ENCODE peak calls at places on chromosomes 3 and 15, in eight cellular contexts. M, H, X, U, N, L, P and W are unnamed samples.

GRCh38 chr3:44105571-44105970 is 136.1 kb upstream of the TOPAZ1 start:
- DNase-seq in M (no peak), H (no peak), X (no peak), U (no peak), N (no peak), L (no peak), P (no peak), W (no peak)

GRCh38 chr3:112973325-112974177 is 1.4 kb downstream of the CD200R1 start:
- DNase-seq in M (no peak), H (no peak), X (no peak), U (no peak), N (no peak), L (no peak), P (no peak), W (no peak)

GRCh38 chr3:124381565-124382333 is 348.5 kb upstream of the UMPS start:
- DNase-seq in M (no peak), H (peak), X (no peak), U (no peak), N (no peak), L (no peak), P (peak), W (peak)

GRCh38 chr3:127386490-127386889 is 98.6 kb upstream of the PRR20G start:
- DNase-seq in M (no peak), H (no peak), X (no peak), U (no peak), N (no peak), L (no peak), P (no peak), W (no peak)

GRCh38 chr3:106268696-106269095 is 399.9 kb upstream of the CBLB start:
- DNase-seq in M (no peak), H (no peak), X (no peak), U (no peak), N (no peak), L (no peak), P (no peak), W (no peak)

GRCh38 chr3:152471814-152472605 is 203.3 kb downstream of the MBNL1 start:
- DNase-seq in M (peak), H (peak), X (peak), U (peak), N (peak), L (peak), P (peak), W (peak)

GRCh38 chr3:20682573-20682972 is 496.6 kb upstream of the SGO1 start:
- DNase-seq in M (no peak), H (peak), X (no peak), U (no peak), N (no peak), L (no peak), P (no peak), W (no peak)

GRCh38 chr3:149005424-149005823 is 14.1 kb downstream of the GYG1 start:
- DNase-seq in M (no peak), H (peak), X (no peak), U (no peak), N (no peak), L (no peak), P (peak), W (no peak)

GRCh38 chr3:109643590-109643989 is 306.2 kb upstream of the DPPA4 start:
- DNase-seq in M (peak), H (peak), X (no peak), U (no peak), N (no peak), L (no peak), P (peak), W (peak)

GRCh38 chr15:29092376-29093064 is 177.1 kb downstream of the NSMCE3 start:
- DNase-seq in M (no peak), H (no peak), X (peak), U (no peak), N (no peak), L (no peak), P (no peak), W (no peak)

GRCh38 chr3:27031476-27031875 is 337.7 kb downstream of the NEK10 start:
- DNase-seq in M (no peak), H (no peak), X (no peak), U (no peak), N (no peak), L (no peak), P (no peak), W (no peak)

GRCh38 chr3:27022096-27022761 is 347.0 kb downstream of the NEK10 start:
- DNase-seq in M (no peak), H (no peak), X (no peak), U (no peak), N (no peak), L (no peak), P (peak), W (no peak)

GRCh38 chr3:27025718-27026117 is 343.5 kb downstream of the NEK10 start:
- DNase-seq in M (no peak), H (no peak), X (no peak), U (no peak), N (no peak), L (no peak), P (no peak), W (peak)
- H3K4me3 ChIP-seq in M (no peak), H (no peak), X (no peak), U (no peak), N (no peak), L (no peak), P (no peak), W (no peak)

GRCh38 chr3:76702676-76703075 is 337.2 kb upstream of the ROBO2 start:
- DNase-seq in M (no peak), H (no peak), X (no peak), U (no peak), N (no peak), L (no peak), P (no peak), W (no peak)
- H3K4me3 ChIP-seq in M (no peak), H (no peak), X (no peak), U (no peak), N (no peak), L (no peak), P (no peak), W (no peak)

GRCh38 chr3:15628967-15629366 is 27.4 kb downstream of the BTD start:
- DNase-seq in M (no peak), H (no peak), X (no peak), U (no peak), N (no peak), L (no peak), P (no peak), W (no peak)
- H3K4me3 ChIP-seq in M (no peak), H (no peak), X (no peak), U (no peak), N (no peak), L (no peak), P (no peak), W (no peak)

DNA sequence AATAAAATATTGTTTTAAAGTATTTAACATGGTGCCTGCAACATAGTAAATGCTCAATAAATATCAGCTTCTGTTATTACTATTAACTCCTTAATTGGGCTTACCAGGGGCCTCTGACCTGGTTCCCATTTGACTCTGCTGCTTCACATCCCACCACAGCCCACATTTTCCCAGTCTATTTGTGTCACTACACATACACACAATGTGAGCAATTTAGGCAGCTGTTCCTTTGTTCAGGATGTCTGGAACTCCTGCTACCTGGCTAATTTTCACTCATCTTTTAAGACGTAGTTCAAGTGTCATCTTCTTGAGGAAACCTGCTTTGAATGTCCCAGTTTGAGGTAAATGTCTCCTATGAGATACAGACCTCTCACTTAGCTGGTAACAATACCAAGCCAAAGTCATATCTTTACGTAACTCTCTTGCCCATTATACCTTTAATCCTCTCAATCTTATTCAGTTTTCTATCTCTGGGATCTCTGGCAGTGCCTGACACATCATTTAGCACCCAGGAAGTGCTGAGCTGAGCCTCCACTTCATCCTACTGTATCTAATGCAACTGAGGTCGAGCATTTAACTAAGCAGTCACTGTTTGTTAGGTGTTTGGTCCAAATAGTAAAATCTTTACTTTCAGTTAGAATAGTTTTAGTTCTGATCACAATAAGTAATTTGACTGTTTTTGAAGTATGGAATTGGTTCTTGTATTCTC is 4.5 kb downstream of the TGFBR2 start:
- DNase-seq in M (no peak), H (no peak), X (no peak), U (no peak), N (no peak), L (no peak), P (no peak), W (no peak)
- H3K4me3 ChIP-seq in M (peak), H (no peak), X (no peak), U (no peak), N (no peak), L (peak), P (no peak), W (no peak)

GRCh38 chr3:122233109-122233952 is 49.9 kb downstream of the CASR start:
- DNase-seq in M (no peak), H (no peak), X (no peak), U (peak), N (no peak), L (no peak), P (no peak), W (no peak)

GRCh38 chr3:122234117-122234516 is 50.6 kb downstream of the CASR start:
- DNase-seq in M (no peak), H (no peak), X (no peak), U (no peak), N (no peak), L (no peak), P (no peak), W (no peak)

GRCh38 chr3:122231781-122232180 is 48.3 kb downstream of the CASR start:
- DNase-seq in M (no peak), H (no peak), X (no peak), U (no peak), N (no peak), L (no peak), P (no peak), W (no peak)

GRCh38 chr3:122230174-122230573 is 46.7 kb downstream of the CASR start:
- DNase-seq in M (no peak), H (no peak), X (no peak), U (no peak), N (no peak), L (no peak), P (no peak), W (no peak)

GRCh38 chr3:122232485-122232884 is 49.0 kb downstream of the CASR start:
- DNase-seq in M (no peak), H (no peak), X (no peak), U (no peak), N (no peak), L (no peak), P (no peak), W (no peak)
- H3K4me3 ChIP-seq in M (no peak), H (no peak), X (no peak), U (no peak), N (no peak), L (no peak), P (no peak), W (no peak)

GRCh38 chr15:78167227-78167888 is 18.2 kb downstream of the IDH3A start:
- DNase-seq in M (no peak), H (no peak), X (no peak), U (no peak), N (no peak), L (no peak), P (no peak), W (no peak)
- H3K4me3 ChIP-seq in M (no peak), H (no peak), X (no peak), U (no peak), N (no peak), L (no peak), P (no peak), W (no peak)